ENCODE peak calls at places on chromosome 20, in five cellular contexts. E, C, Q, I and F are unnamed samples.

GRCh38 chr20:48957053-48957481 is 35.6 kb downstream of the ARFGEF2 start:
- DNase-seq in Q (no peak), I (no peak), E (no peak), C (no peak), F (no peak)

GRCh38 chr20:1652960-1653359 is 4.6 kb downstream of the SIRPG start:
- DNase-seq in I (no peak), E (peak; percentile 11), Q (no peak), C (no peak), F (no peak)

GRCh38 chr20:1833728-1834726 is 61.2 kb upstream of the SIRPA start:
- DNase-seq in I (no peak), C (peak; percentile 41), Q (no peak), E (no peak), F (peak; percentile 57)

GRCh38 chr20:43241057-43241702 is 51.5 kb upstream of the PTPRT start:
- DNase-seq in C (no peak), Q (no peak), I (no peak), E (no peak), F (no peak)

GRCh38 chr20:38804682-38805501 is 605 bp upstream of the PPP1R16B start:
- DNase-seq in Q (no peak), E (peak; percentile 85), I (no peak), C (no peak), F (no peak)

GRCh38 chr20:59421089-59421488 is 120.7 kb downstream of the EDN3 start:
- DNase-seq in Q (no peak), I (no peak), C (no peak), E (no peak), F (no peak)

GRCh38 chr20:47253860-47254259 is 102.6 kb downstream of the ZMYND8 start:
- DNase-seq in E (no peak), I (no peak), Q (no peak), C (no peak), F (no peak)

GRCh38 chr20:38117635-38118034 is 47.4 kb downstream of the TGM2 start:
- DNase-seq in I (no peak), E (no peak), C (peak; percentile 64), Q (no peak), F (peak; percentile 56)

DNA sequence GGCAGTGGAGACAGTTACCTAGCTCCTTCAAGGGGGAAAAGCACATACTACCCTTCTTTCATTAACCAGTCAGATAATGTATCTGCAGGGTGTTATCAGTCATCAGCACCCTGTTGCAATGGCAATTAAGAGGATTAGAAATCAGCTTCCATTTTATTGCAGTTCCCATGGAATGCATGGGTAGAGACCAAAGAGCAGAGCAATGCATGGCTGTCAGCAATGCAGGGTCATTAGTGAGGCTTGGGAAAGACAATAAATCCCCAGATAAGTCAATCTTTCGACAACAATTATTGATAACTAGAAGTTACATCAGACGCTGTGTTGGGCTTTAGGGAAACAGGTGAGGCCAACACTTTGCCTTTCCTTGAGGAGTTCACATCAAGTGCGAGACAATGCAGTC is 150.9 kb downstream of the MAFB start:
- DNase-seq in C (no peak), E (no peak), I (no peak), Q (no peak), F (no peak)
- TF ChIP-seq CTCF in C (no peak), E (no peak), I (no peak), Q (no peak), F (no peak)

GRCh38 chr20:44642203-44643153 is 9.0 kb downstream of the ADA start:
- DNase-seq in E (peak; percentile 86), Q (no peak), I (peak; percentile 75), C (peak; percentile 60), F (peak; percentile 81)
- TF ChIP-seq CTCF in E (peak; percentile 23), Q (no peak), I (no peak), C (peak; percentile 28), F (peak; percentile 20)

DNA sequence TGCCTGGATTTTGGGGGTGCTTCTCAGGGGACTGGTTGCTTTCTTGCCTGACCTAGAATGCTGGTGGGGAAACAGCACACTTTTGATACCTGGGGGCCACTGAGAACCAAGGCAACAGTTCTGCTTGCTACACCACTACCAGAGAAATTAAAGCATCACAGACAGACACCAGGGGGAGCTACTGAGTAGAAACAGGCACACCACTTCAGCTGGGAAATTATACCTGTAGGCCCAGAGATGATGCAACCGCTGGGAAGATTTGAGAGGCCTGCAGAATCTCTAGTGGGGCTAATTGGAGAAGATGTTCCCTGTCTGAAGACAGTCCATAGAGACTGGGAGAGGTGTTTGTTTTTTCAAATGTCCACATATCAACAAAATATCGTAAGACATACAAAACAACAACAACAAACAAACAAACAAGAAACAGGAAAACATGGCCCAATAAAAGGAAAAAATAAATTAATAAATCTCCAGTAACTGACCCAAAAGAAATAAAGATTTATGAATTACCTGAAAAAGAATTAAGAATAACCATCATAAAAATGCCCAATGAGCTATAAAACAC is 129.4 kb upstream of the RIN2 start:
- DNase-seq in E (peak; percentile 77), Q (peak; percentile 43), C (peak; percentile 85), I (peak; percentile 29), F (peak; percentile 79)
- TF ChIP-seq CTCF in E (peak; percentile 75), Q (peak; percentile 78), C (peak; percentile 86), I (peak; percentile 73), F (peak; percentile 80)

GRCh38 chr20:46253391-46253790 is 54.9 kb downstream of the CDH22 start:
- DNase-seq in Q (no peak), C (peak; percentile 46), I (no peak), E (no peak), F (peak; percentile 34)
- TF ChIP-seq CTCF in Q (peak; percentile 70), C (peak; percentile 28), I (no peak), E (no peak), F (peak; percentile 38)

GRCh38 chr20:3697588-3698235 is 14.7 kb downstream of the SIGLEC1 start:
- DNase-seq in Q (no peak), I (no peak), C (no peak), E (no peak), F (no peak)

GRCh38 chr20:3694864-3695263 is 13.1 kb upstream of the ADAM33 start:
- DNase-seq in E (no peak), C (no peak), Q (no peak), I (no peak), F (no peak)

GRCh38 chr20:3696745-3697587 is 15.2 kb upstream of the ADAM33 start:
- DNase-seq in Q (no peak), C (no peak), E (no peak), I (no peak), F (no peak)

GRCh38 chr20:3698511-3699436 is 13.6 kb downstream of the SIGLEC1 start:
- DNase-seq in C (no peak), I (no peak), E (no peak), Q (no peak), F (no peak)

DNA sequence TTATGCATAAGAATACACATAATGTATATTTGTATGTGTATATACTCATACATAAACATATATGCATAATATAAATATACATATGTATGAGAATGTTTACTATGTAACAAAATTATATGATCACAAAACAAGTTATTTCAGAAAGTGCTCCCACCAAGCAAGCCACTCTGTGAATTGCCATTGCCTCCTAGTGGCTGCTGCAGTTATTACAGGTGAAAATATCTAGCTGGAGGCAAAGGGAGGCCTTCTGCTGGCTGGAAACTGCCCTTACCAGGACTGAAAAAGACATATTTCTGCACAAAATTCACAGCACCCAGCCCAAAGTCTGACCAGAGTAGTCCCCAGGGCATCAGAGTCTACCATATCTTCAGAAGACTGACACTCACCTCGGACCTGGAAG is 14.4 kb upstream of the ADAM33 start:
- DNase-seq in C (no peak), E (peak; percentile 27), I (no peak), Q (no peak), F (no peak)
- TF ChIP-seq CTCF in C (peak; percentile 30), E (peak; percentile 48), I (peak; percentile 50), Q (no peak), F (peak; percentile 15)

DNA sequence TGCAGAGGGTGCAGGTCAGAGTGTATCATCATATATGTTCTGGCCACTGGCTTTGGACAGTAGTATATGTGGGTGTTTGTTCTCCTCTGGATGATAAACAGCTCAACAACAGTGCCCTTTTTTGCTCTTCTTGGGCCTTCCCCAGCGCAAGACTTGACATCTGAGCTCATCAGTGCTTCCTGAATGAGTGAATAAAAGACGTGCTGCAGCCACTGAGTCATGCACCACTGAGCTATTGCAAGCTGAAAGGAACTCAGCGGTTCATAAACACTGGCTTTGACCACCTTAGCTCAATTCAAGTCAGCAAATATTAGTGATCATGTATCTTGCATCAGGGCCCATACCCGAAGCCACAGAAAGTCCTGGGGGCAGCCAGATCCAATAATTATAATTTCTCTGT is 105.3 kb upstream of the KCNG1 start:
- DNase-seq in E (peak; percentile 69), I (peak; percentile 74), Q (no peak), C (peak; percentile 91), F (peak; percentile 89)
- TF ChIP-seq CTCF in E (no peak), I (no peak), Q (no peak), C (no peak), F (no peak)

GRCh38 chr20:51526754-51527153 is 15.8 kb downstream of the NFATC2 start:
- DNase-seq in I (no peak), C (no peak), Q (no peak), E (no peak), F (no peak)
- TF ChIP-seq CTCF in I (no peak), C (no peak), Q (no peak), E (no peak), F (no peak)

GRCh38 chr20:25316506-25317190 is 68.8 kb downstream of the PYGB start:
- DNase-seq in C (no peak), Q (no peak), E (no peak), I (no peak), F (no peak)

GRCh38 chr20:25317351-25318075 is 69.6 kb downstream of the PYGB start:
- DNase-seq in E (no peak), Q (no peak), C (no peak), I (no peak), F (no peak)

GRCh38 chr20:25313608-25314007 is 65.7 kb downstream of the PYGB start:
- DNase-seq in E (no peak), I (no peak), C (no peak), Q (no peak), F (no peak)

GRCh38 chr20:25315418-25316210 is 67.7 kb downstream of the PYGB start:
- DNase-seq in I (no peak), Q (no peak), C (no peak), E (no peak), F (no peak)

DNA sequence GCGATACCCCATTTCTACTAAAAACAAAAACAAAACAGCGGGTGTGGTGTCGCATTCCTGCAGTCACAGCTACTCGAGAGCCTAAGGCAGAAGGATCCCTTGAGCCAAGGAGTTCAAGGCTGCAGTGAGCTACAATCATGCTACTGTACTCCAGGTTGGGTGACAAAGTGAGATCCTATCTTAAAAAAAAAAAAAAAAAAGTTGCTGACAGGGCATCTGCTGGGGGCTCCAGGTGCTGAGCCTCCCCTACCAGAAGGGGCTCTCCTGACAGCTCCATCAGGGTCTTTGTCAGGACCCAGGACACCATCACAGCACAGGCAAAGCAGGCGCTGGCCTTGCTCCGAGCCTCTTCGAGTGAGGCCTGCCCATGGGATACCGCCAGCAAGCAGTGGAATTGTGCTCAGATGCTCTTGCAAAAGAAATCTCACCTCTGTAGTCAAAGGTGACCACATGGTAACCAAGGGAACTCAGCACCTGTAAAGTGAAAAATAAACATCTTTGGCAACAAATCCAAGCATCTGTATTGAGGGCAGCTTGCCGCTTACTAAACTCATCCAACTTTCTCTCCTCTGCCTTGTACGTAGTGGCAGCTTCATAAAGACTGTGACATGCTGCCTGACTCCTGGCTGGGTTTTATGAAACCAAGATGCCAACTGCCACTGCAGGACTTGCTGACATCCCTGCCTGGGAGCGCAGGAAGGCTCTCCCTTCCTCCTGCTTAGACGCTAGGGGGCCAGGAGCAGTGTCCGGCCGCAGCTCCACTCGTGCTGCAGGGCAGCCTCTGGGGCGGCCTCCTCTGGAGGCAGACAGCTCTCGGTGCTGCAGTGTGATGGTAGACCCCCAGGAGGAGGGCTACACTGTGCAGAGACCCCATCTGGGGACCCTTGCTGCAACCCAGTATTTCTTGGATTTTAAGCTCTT is 66.9 kb downstream of the PYGB start:
- DNase-seq in C (no peak), I (no peak), Q (no peak), E (no peak), F (no peak)
- TF ChIP-seq CTCF in C (no peak), I (peak; percentile 25), Q (no peak), E (no peak), F (no peak)